ENCODE peak calls at places on chromosomes 5 and 9, in six cellular contexts. R is fibroblast of lung; V is AG04450; L is activated T-helper 1 cell treated with anti-CD3 and anti-CD28 coated beads, Interleukin-2, amount 50 U/mL, for 16 hours; F is GM12892; Y is dermis microvascular lymphatic vessel endothelial cell. I is an unnamed sample.

GRCh38 chr9:132160802-132161742 is 786 bp upstream of the NTNG2 start:
- DNase-seq in R (peak), V (peak), L (no peak), F (no peak), Y (peak), I (no peak)

GRCh38 chr5:73160239-73160671 is 12.7 kb upstream of the TMEM174 start:
- DNase-seq in R (peak), V (no peak), L (no peak), F (no peak), Y (no peak), I (no peak)

GRCh38 chr9:80285325-80285724 is 713.6 kb downstream of the TLE4 start:
- DNase-seq in R (peak), V (no peak), L (no peak), F (no peak), Y (no peak), I (peak)

GRCh38 chr5:3377176-3377575 is 218.5 kb upstream of the IRX1 start:
- DNase-seq in R (no peak), V (no peak), L (no peak), F (no peak), Y (no peak), I (no peak)

GRCh38 chr9:111233963-111234362 is 96.1 kb downstream of the OR2K2 start:
- DNase-seq in R (no peak), V (no peak), L (no peak), F (no peak), Y (no peak), I (no peak)

GRCh38 chr5:173534031-173534430 is 82.4 kb downstream of the BOD1 start:
- DNase-seq in R (no peak), V (no peak), L (no peak), F (no peak), Y (no peak), I (no peak)

GRCh38 chr5:75482482-75482881 is 28.9 kb downstream of the CERT1 start:
- DNase-seq in R (no peak), V (no peak), L (no peak), F (no peak), Y (peak), I (no peak)

GRCh38 chr5:17304282-17304681 is 86.9 kb downstream of the BASP1 start:
- DNase-seq in R (peak), V (no peak), L (no peak), F (no peak), Y (no peak), I (no peak)

GRCh38 chr5:139845846-139846681 is 50.5 kb downstream of the PSD2 start:
- DNase-seq in R (no peak), V (no peak), L (no peak), F (no peak), Y (no peak), I (no peak)

GRCh38 chr5:71471193-71471592 is 15.7 kb downstream of the BDP1 start:
- DNase-seq in R (peak), V (no peak), L (no peak), F (no peak), Y (peak), I (no peak)

GRCh38 chr9:74122229-74122628 is 374.9 kb upstream of the RORB start:
- DNase-seq in R (no peak), V (no peak), L (no peak), F (no peak), Y (no peak), I (no peak)

GRCh38 chr5:40665902-40666301 is 13.8 kb upstream of the PTGER4 start:
- DNase-seq in R (no peak), V (no peak), L (no peak), F (no peak), Y (no peak), I (no peak)

GRCh38 chr5:41457942-41458341 is 52.5 kb downstream of the PLCXD3 start:
- DNase-seq in R (no peak), V (no peak), L (no peak), F (no peak), Y (no peak), I (no peak)

GRCh38 chr5:120615967-120616645 is 152.0 kb downstream of the PRR16 start:
- DNase-seq in R (peak), V (peak), L (no peak), F (no peak), Y (no peak), I (no peak)

GRCh38 chr9:103537426-103537825 is 542.3 kb downstream of the CYLC2 start:
- DNase-seq in R (no peak), V (no peak), L (no peak), F (no peak), Y (no peak), I (no peak)

GRCh38 chr5:176360894-176361436 is 599 bp downstream of the KIAA1191 start:
- DNase-seq in R (peak), V (no peak), L (no peak), F (no peak), Y (peak), I (no peak)

GRCh38 chr5:160797020-160797419 is 55.0 kb downstream of the ATP10B start:
- DNase-seq in R (no peak), V (no peak), L (no peak), F (no peak), Y (no peak), I (no peak)

GRCh38 chr5:165871279-165871678 is 2365.9 kb downstream of the MAT2B start:
- DNase-seq in R (no peak), V (no peak), L (no peak), F (no peak), Y (no peak), I (no peak)

GRCh38 chr9:12737871-12738270 is 36.9 kb upstream of the LURAP1L start:
- DNase-seq in R (no peak), V (no peak), L (no peak), F (no peak), Y (no peak), I (no peak)

I was measured in smooth muscle cell of the brain vasculature.